ENCODE peak calls at places on chromosomes 12 and 14, in nine cellular contexts. L, Q, G, W, C, A, X, F and B are unnamed samples.

GRCh38 chr14:55909879-55910278 is 208.3 kb upstream of the PELI2 start:
- DNase-seq in F (no peak), L (no peak), G (no peak), C (no peak), W (no peak), A (no peak), Q (no peak), X (no peak), B (no peak)

GRCh38 chr14:75422169-75422568 is 5.7 kb upstream of the JDP2 start:
- DNase-seq in G (no peak), L (no peak), X (no peak), A (no peak), Q (no peak), F (peak; percentile 76), W (no peak), C (no peak), B (no peak)

GRCh38 chr14:102917469-102918211 is 4.8 kb upstream of the AMN start:
- DNase-seq in X (peak; percentile 49), C (peak; percentile 84), F (peak; percentile 46), G (no peak), A (no peak), Q (peak; percentile 94), L (peak; percentile 78), W (no peak), B (peak; percentile 76)

GRCh38 chr12:50932787-50933280 is 19.5 kb upstream of the HIGD1C start:
- DNase-seq in Q (no peak), X (no peak), F (no peak), C (no peak), G (no peak), A (no peak), L (no peak), W (peak; percentile 33), B (no peak)

GRCh38 chr14:69999246-69999645 is 120.0 kb downstream of the SMOC1 start:
- DNase-seq in L (no peak), W (no peak), C (no peak), X (no peak), F (peak; percentile 96), A (no peak), G (peak; percentile 74), Q (no peak), B (no peak)

GRCh38 chr14:30214456-30215090 is 286.9 kb upstream of the PRKD1 start:
- DNase-seq in C (no peak), F (peak; percentile 45), W (peak; percentile 16), X (no peak), L (peak; percentile 20), Q (peak; percentile 61), A (no peak), G (peak; percentile 54), B (no peak)

GRCh38 chr14:24315807-24316596 is 4.7 kb downstream of the LTB4R start:
- DNase-seq in X (no peak), Q (peak; percentile 85), C (peak; percentile 63), F (no peak), G (no peak), W (no peak), L (no peak), A (no peak), B (no peak)

GRCh38 chr14:37623552-37623951 is 28.1 kb downstream of the TTC6 start:
- DNase-seq in G (no peak), Q (no peak), C (no peak), W (no peak), A (no peak), F (peak; percentile 77), X (no peak), L (no peak), B (no peak)

GRCh38 chr14:70692210-70692609 is 50.5 kb downstream of the TTC9 start:
- DNase-seq in F (no peak), C (no peak), L (no peak), Q (peak; percentile 83), X (no peak), A (no peak), G (no peak), W (no peak), B (no peak)